ENCODE peak calls at places on chromosomes 5 and 9, in six cellular contexts. W is midbrain; F is GM20000; O is CD8-positive, alpha-beta T cell; Z is T1000; G is activated T-cell treated with anti-CD3 and anti-CD28 coated beads, Interleukin-2, amount 50 U/mL, for 24 hours. T is an unnamed sample.

GRCh38 chr9:120740135-120740534 is 25.9 kb upstream of the MEGF9 start:
- DNase-seq in G (no peak), Z (no peak), W (no peak), O (no peak), F (no peak), T (no peak)

GRCh38 chr5:178428341-178429155 is 161.6 kb downstream of the COL23A1 start:
- DNase-seq in Z (no peak), F (no peak), O (no peak), G (no peak), W (peak), T (no peak)

GRCh38 chr5:180107005-180107404 is 35.4 kb upstream of the RNF130 start:
- DNase-seq in Z (no peak), G (no peak), O (no peak), W (no peak), F (no peak), T (no peak)

GRCh38 chr9:78871452-78872331 is 574.8 kb downstream of the PSAT1 start:
- DNase-seq in O (no peak), W (no peak), G (no peak), Z (peak), F (no peak), T (no peak)

GRCh38 chr5:134851307-134851923 is 5.6 kb downstream of the C5orf24 start:
- DNase-seq in F (no peak), O (no peak), G (no peak), Z (no peak), W (peak), T (no peak)

GRCh38 chr5:91151947-91152346 is 231.2 kb downstream of the ARRDC3 start:
- DNase-seq in Z (no peak), W (no peak), F (no peak), O (no peak), G (no peak), T (no peak)

GRCh38 chr5:109876030-109876726 is 186.5 kb downstream of the MAN2A1 start:
- DNase-seq in O (no peak), Z (no peak), G (no peak), W (no peak), F (no peak), T (no peak)

GRCh38 chr9:115144706-115145105 is 26.7 kb upstream of the TNC start:
- DNase-seq in F (no peak), G (no peak), Z (no peak), O (no peak), W (no peak), T (no peak)

GRCh38 chr5:115601709-115602584 is at the start of gene TICAM2:
- DNase-seq in O (peak), W (peak), G (peak), Z (no peak), F (peak), T (peak)

GRCh38 chr5:155729684-155730059 is 597.3 kb upstream of the SGCD start:
- DNase-seq in O (no peak), W (peak), F (no peak), G (no peak), Z (no peak), T (no peak)

GRCh38 chr5:149264432-149265069 is 7.1 kb upstream of the AFAP1L1 start:
- DNase-seq in Z (no peak), O (peak), F (peak), W (no peak), G (peak), T (peak)

GRCh38 chr9:91533382-91533781 is 109.8 kb upstream of the NFIL3 start:
- DNase-seq in Z (no peak), O (no peak), G (no peak), F (no peak), W (no peak), T (no peak)

GRCh38 chr5:74199005-74199404 is 441.5 kb downstream of the ENC1 start:
- DNase-seq in G (no peak), W (no peak), F (no peak), Z (no peak), O (no peak), T (no peak)

GRCh38 chr9:91760906-91761305 is 189.1 kb downstream of the ROR2 start:
- DNase-seq in O (no peak), W (no peak), G (no peak), Z (no peak), F (no peak), T (no peak)

GRCh38 chr9:112774006-112774996 is 23.7 kb downstream of the SNX30 start:
- DNase-seq in Z (no peak), F (no peak), O (no peak), G (no peak), W (no peak), T (no peak)

GRCh38 chr5:133285583-133286021 is 233.8 kb downstream of the HSPA4 start:
- DNase-seq in F (no peak), W (no peak), Z (peak), O (no peak), G (no peak), T (no peak)

GRCh38 chr5:83715316-83716060 is 5.2 kb downstream of the HAPLN1 start:
- DNase-seq in O (no peak), G (no peak), Z (no peak), W (no peak), F (no peak), T (no peak)

GRCh38 chr5:92939428-92939827 is 641.6 kb downstream of the NR2F1-AS1 start:
- DNase-seq in O (no peak), W (no peak), Z (no peak), F (no peak), G (no peak), T (no peak)

GRCh38 chr9:128723866-128724743 is at the start of gene ZDHHC12:
- DNase-seq in W (peak), Z (peak), O (peak), F (peak), G (peak), T (peak)

GRCh38 chr9:38670542-38671371 is 49.2 kb downstream of the FAM240B start:
- DNase-seq in G (no peak), W (no peak), F (no peak), O (no peak), Z (no peak), T (no peak)

GRCh38 chr9:15642369-15642962 is 89.6 kb downstream of the CCDC171 start:
- DNase-seq in F (peak), Z (no peak), O (no peak), G (no peak), W (peak), T (no peak)

GRCh38 chr5:175479125-175479881 is 943 bp downstream of the SFXN1 start:
- DNase-seq in Z (no peak), O (no peak), G (no peak), F (no peak), W (no peak), T (no peak)

GRCh38 chr9:121201045-121201737 is 478 bp downstream of the RAB14 start:
- DNase-seq in W (no peak), Z (no peak), F (peak), O (peak), G (peak), T (peak)

GRCh38 chr5:95925939-95926338 is 35.7 kb downstream of the ELL2 start:
- DNase-seq in Z (no peak), W (no peak), F (peak), O (no peak), G (no peak), T (no peak)

GRCh38 chr5:76561247-76561891 is 61.8 kb downstream of the F2RL2 start:
- DNase-seq in G (no peak), W (no peak), Z (no peak), F (no peak), O (no peak), T (no peak)

GRCh38 chr9:124214596-124215550 is 42.9 kb upstream of the NEK6 start:
- DNase-seq in W (no peak), G (peak), F (no peak), Z (no peak), O (no peak), T (no peak)

GRCh38 chr9:107999011-107999410 is 509.4 kb upstream of the KLF4 start:
- DNase-seq in G (no peak), F (no peak), Z (no peak), O (no peak), W (no peak), T (no peak)

T was measured in activated gamma-delta T cell treated with Interleukin-2 at 50 U/mL for 16 hours.